ENCODE peak calls at places on chromosomes 5 and 9, in five cellular contexts. J is stomach, C is cardiac muscle cell, X is body of pancreas, S is adipocyte. N is an unnamed sample.

GRCh38 chr5:78613756-78614155 is 34.8 kb downstream of the LHFPL2 start:
- DNase-seq in J (no peak), C (no peak), X (no peak), S (no peak), N (no peak)

GRCh38 chr9:93665566-93666278 is 89.3 kb downstream of the PHF2 start:
- DNase-seq in J (no peak), C (no peak), X (peak), S (no peak), N (peak)

GRCh38 chr5:135901633-135902032 is 6.0 kb upstream of the IL9 start:
- DNase-seq in J (no peak), C (peak), X (no peak), S (no peak), N (no peak)

GRCh38 chr5:119954106-119954505 is 324.7 kb downstream of the FAM170A start:
- DNase-seq in J (no peak), C (no peak), X (no peak), S (no peak), N (no peak)

GRCh38 chr5:106258591-106259125 is 1412.1 kb downstream of the EFNA5 start:
- DNase-seq in J (no peak), C (no peak), X (no peak), S (no peak), N (no peak)

GRCh38 chr5:119356384-119357188 is 767 bp downstream of the TNFAIP8 start:
- DNase-seq in J (no peak), C (no peak), X (no peak), S (peak), N (no peak)

GRCh38 chr9:101578378-101578777 is 16.4 kb downstream of the PPP3R2 start:
- DNase-seq in J (no peak), C (no peak), X (no peak), S (no peak), N (no peak)

GRCh38 chr9:130642926-130643325 is 21.5 kb upstream of the PRDM12 start:
- DNase-seq in J (no peak), C (no peak), X (no peak), S (no peak), N (no peak)

GRCh38 chr5:146249801-146250200 is 46.4 kb downstream of the RBM27 start:
- DNase-seq in J (no peak), C (no peak), X (no peak), S (no peak), N (no peak)

GRCh38 chr5:127830829-127831598 is 127.8 kb downstream of the CCDC192 start:
- DNase-seq in J (no peak), C (no peak), X (no peak), S (no peak), N (no peak)

GRCh38 chr9:78023003-78023741 is 8.4 kb downstream of the GNAQ start:
- DNase-seq in J (peak), C (no peak), X (peak), S (peak), N (no peak)

GRCh38 chr9:110180713-110181434 is 27.1 kb downstream of the C9orf152 start:
- DNase-seq in J (no peak), C (no peak), X (peak), S (peak), N (no peak)

GRCh38 chr5:150568663-150569062 is 60.7 kb downstream of the NDST1 start:
- DNase-seq in J (no peak), C (no peak), X (no peak), S (no peak), N (no peak)

GRCh38 chr5:77425998-77426659 is 66.0 kb downstream of the WDR41 start:
- DNase-seq in J (no peak), C (no peak), X (no peak), S (no peak), N (no peak)

GRCh38 chr9:121353246-121353975 is 16.6 kb downstream of the STOM start:
- DNase-seq in J (no peak), C (no peak), X (no peak), S (no peak), N (no peak)

GRCh38 chr9:136075881-136076678 is 19.0 kb downstream of the NACC2 start:
- DNase-seq in J (no peak), C (no peak), X (no peak), S (no peak), N (peak)

GRCh38 chr5:80372780-80373179 is 35.1 kb upstream of the ZFYVE16 start:
- DNase-seq in J (no peak), C (no peak), X (no peak), S (no peak), N (no peak)

GRCh38 chr5:131968396-131968954 is 23.0 kb upstream of the MEIKIN start:
- DNase-seq in J (no peak), C (no peak), X (no peak), S (peak), N (no peak)

GRCh38 chr5:178118345-178118744 is 5.0 kb downstream of the N4BP3 start:
- DNase-seq in J (no peak), C (no peak), X (no peak), S (no peak), N (no peak)

DNA sequence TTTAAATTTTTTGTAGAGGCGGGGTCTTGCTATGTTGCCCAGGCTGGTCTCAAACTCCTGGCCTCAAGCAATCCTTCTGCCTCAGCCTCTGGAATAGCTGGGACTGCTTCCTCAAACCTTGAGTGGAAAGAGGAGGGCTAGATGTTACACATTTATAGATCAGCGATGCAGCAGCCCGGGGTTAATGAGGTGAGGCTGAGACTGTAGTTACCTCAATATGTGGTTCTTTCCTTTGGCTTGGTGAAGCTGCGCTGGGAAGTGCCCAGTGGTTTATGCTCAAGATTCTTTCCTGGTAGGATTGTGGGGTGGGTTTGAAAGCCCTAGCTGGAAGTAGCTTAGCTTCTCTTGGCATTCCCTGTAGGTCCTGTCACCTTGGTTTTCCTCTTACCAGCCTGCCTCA is 22.5 kb downstream of the ZNF618 start:
- DNase-seq in J (no peak), C (no peak), X (no peak), S (no peak), N (no peak)
- H3K4me3 ChIP-seq in J (no peak), C (no peak), X (no peak), S (no peak), N (no peak)

GRCh38 chr9:126611592-126612328 is 2.0 kb upstream of the LMX1B start:
- DNase-seq in J (peak), C (peak), X (peak), S (peak), N (no peak)
- H3K4me3 ChIP-seq in J (peak), C (no peak), X (no peak), S (no peak), N (no peak)

GRCh38 chr5:117455236-117456233 is 880.9 kb upstream of the SEMA6A start:
- DNase-seq in J (peak), C (peak), X (peak), S (no peak), N (peak)

GRCh38 chr5:117454716-117455212 is 880.1 kb upstream of the SEMA6A start:
- DNase-seq in J (peak), C (peak), X (peak), S (peak), N (peak)
- H3K4me3 ChIP-seq in J (peak), C (peak), X (peak), S (no peak), N (peak)

GRCh38 chr5:137734962-137735530 is 843 bp downstream of the KLHL3 start:
- DNase-seq in J (peak), C (peak), X (peak), S (peak), N (peak)
- H3K4me3 ChIP-seq in J (peak), C (peak), X (no peak), S (peak), N (no peak)

DNA sequence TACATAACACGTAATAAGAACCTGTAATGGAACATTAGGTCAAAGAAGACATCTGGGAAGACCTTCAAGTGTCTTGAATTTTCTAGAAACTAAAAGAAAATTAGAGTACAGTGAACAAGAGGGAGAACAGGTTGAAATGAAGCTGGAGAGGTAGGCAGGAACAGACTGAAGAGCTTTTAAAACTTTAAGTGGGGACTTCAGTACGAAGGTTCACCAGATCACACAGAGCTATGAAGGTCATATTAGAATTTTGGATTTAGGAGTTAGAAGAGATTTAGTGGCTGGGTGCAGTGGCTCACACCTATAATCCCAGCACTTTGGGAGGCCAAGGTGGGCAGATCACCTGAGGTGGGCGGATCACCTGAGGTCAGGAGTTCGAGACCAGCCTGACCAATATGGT is 26.6 kb downstream of the MLANA start:
- DNase-seq in J (no peak), C (no peak), X (no peak), S (no peak), N (no peak)
- H3K4me3 ChIP-seq in J (no peak), C (no peak), X (no peak), S (no peak), N (no peak)

DNA sequence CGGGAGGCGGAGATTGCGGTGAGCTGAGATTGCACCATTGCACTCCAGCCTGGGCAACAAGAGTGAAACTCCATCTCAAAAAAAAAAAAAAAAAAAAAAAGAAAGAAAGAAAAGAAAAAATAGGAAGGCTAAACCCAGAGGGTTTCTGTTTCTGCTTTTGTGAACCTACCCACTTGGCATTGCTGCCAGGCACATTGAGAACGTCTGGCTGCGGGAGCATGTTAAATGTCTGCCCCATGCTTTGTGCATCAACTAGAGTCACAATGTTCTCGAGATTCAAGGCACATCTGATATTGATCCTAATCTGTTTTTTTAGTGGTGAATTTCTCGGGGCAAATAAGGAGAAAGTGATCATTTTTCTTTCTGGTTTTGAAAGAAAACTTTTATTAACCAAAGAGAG is 2.8 kb downstream of the SLC25A25 start:
- DNase-seq in J (no peak), C (no peak), X (no peak), S (no peak), N (no peak)
- H3K4me3 ChIP-seq in J (no peak), C (no peak), X (no peak), S (no peak), N (no peak)

GRCh38 chr9:91036826-91037510 is 235.3 kb downstream of the SYK start:
- DNase-seq in J (peak), C (peak), X (peak), S (peak), N (peak)
- H3K4me3 ChIP-seq in J (peak), C (no peak), X (no peak), S (no peak), N (no peak)

DNA sequence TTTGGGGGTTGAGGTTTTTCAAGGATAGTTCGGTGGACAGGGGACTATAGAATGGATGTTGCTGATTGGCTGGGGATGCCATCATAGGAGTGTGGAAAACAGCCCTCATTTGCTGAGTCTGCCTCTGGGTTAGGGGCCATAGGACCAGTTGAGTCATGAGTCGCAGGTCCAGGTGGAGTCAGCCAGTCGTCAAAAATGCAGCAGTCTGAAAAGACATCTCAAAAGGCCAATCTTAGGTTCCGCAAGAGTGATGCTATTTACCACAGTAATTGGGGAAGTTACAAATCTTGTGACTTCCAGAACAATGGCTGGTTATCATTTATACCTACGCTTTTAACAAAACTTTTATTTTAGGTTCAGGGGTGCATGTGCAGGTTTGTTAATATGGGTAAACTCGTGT is 276.0 kb upstream of the DMRT1 start:
- DNase-seq in J (no peak), C (no peak), X (no peak), S (no peak), N (no peak)
- H3K4me3 ChIP-seq in J (no peak), C (no peak), X (no peak), S (no peak), N (no peak)

GRCh38 chr5:93604119-93604963 is 21.3 kb downstream of the NR2F1 start:
- DNase-seq in J (no peak), C (no peak), X (no peak), S (peak), N (no peak)
- H3K4me3 ChIP-seq in J (peak), C (no peak), X (no peak), S (peak), N (no peak)

N was measured in mucosa of descending colon.